ENCODE peak calls at places on chromosomes 12 and 14, in four cellular contexts. One of them, this sample, is unnamed.

GRCh38 chr14:100292301-100292775 is 13.9 kb downstream of the SLC25A29 start:
- DNase-seq in skeletal muscle cell: no peak
- DNase-seq in WTC11: peak
- DNase-seq in Right ventricle myocardium superior: peak
- DNase-seq in this sample: no peak

GRCh38 chr14:68111733-68112270 is 292.2 kb downstream of the RAD51B start:
- DNase-seq in Right ventricle myocardium superior: no peak
- DNase-seq in skeletal muscle cell: no peak
- DNase-seq in WTC11: no peak
- DNase-seq in this sample: no peak

GRCh38 chr12:3533703-3534386 is 42.8 kb downstream of the PRMT8 start:
- DNase-seq in Right ventricle myocardium superior: peak
- DNase-seq in skeletal muscle cell: no peak
- DNase-seq in WTC11: no peak
- DNase-seq in this sample: no peak

GRCh38 chr12:104243551-104243950 is 28.0 kb downstream of the TXNRD1 start:
- DNase-seq in Right ventricle myocardium superior: no peak
- DNase-seq in WTC11: no peak
- DNase-seq in skeletal muscle cell: no peak
- DNase-seq in this sample: no peak

GRCh38 chr14:65230287-65230728 is 128.0 kb upstream of the MAX start:
- DNase-seq in skeletal muscle cell: no peak
- DNase-seq in WTC11: no peak
- DNase-seq in Right ventricle myocardium superior: peak
- DNase-seq in this sample: no peak

GRCh38 chr14:62428429-62429203 is 616.6 kb downstream of the KCNH5 start:
- DNase-seq in Right ventricle myocardium superior: no peak
- DNase-seq in WTC11: no peak
- DNase-seq in skeletal muscle cell: peak
- DNase-seq in this sample: no peak

GRCh38 chr14:104294628-104294982 is 156.2 kb downstream of the KIF26A start:
- DNase-seq in skeletal muscle cell: no peak
- DNase-seq in Right ventricle myocardium superior: peak
- DNase-seq in WTC11: peak
- DNase-seq in this sample: no peak

GRCh38 chr12:25186788-25187397 is 8.1 kb downstream of the DNAI7 start:
- DNase-seq in Right ventricle myocardium superior: no peak
- DNase-seq in WTC11: no peak
- DNase-seq in skeletal muscle cell: no peak
- DNase-seq in this sample: peak

GRCh38 chr12:130634866-130635265 is 81.2 kb downstream of the RIMBP2 start:
- DNase-seq in Right ventricle myocardium superior: no peak
- DNase-seq in skeletal muscle cell: no peak
- DNase-seq in WTC11: no peak
- DNase-seq in this sample: no peak